ENCODE peak calls at places on chromosomes 6 and 20, in ten cellular contexts. P, J, E, C, W, L, H, Q, A and O are unnamed samples.

GRCh38 chr6:155224031-155224451 is 39.8 kb upstream of the CLDN20 start:
- DNase-seq in P (no peak), J (peak; percentile 60), E (peak; percentile 91), C (peak; percentile 78), W (no peak), L (peak; percentile 6), H (no peak), Q (peak; percentile 94), A (no peak), O (peak; percentile 78)

GRCh38 chr20:9903048-9903651 is 64.3 kb upstream of the PAK5 start:
- DNase-seq in P (no peak), J (peak; percentile 29), E (peak; percentile 28), C (peak; percentile 5), W (no peak), L (peak; percentile 6), H (no peak), Q (peak; percentile 7), A (no peak), O (peak; percentile 15)

GRCh38 chr20:50425076-50425475 is 85.1 kb upstream of the PTPN1 start:
- DNase-seq in P (peak; percentile 77), J (peak; percentile 76), E (peak; percentile 18), C (no peak), W (no peak), L (no peak), H (no peak), Q (no peak), A (no peak), O (peak; percentile 15)

GRCh38 chr6:17066610-17067009 is 35.2 kb upstream of the STMND1 start:
- DNase-seq in P (no peak), J (no peak), E (peak; percentile 2), C (no peak), W (no peak), L (no peak), H (no peak), Q (peak; percentile 17), A (no peak), O (no peak)

GRCh38 chr6:82987951-82988350 is 77.7 kb downstream of the UBE3D start:
- DNase-seq in P (no peak), J (no peak), E (no peak), C (peak; percentile 8), W (no peak), L (no peak), H (no peak), Q (peak; percentile 11), A (no peak), O (no peak)

GRCh38 chr20:24469116-24470030 is at the start of gene SYNDIG1:
- DNase-seq in P (no peak), J (peak; percentile 17), E (no peak), C (peak; percentile 6), W (no peak), L (no peak), H (peak; percentile 38), Q (no peak), A (peak; percentile 30), O (no peak)

GRCh38 chr6:11363881-11364576 is 131.6 kb upstream of the NEDD9 start:
- DNase-seq in P (no peak), J (no peak), E (peak; percentile 40), C (no peak), W (no peak), L (no peak), H (no peak), Q (peak; percentile 51), A (no peak), O (peak; percentile 86)

GRCh38 chr6:101083533-101084172 is 202.5 kb upstream of the ASCC3 start:
- DNase-seq in P (no peak), J (peak; percentile 90), E (no peak), C (peak; percentile 77), W (no peak), L (no peak), H (no peak), Q (peak; percentile 95), A (no peak), O (no peak)

GRCh38 chr6:84072452-84072997 is 39.0 kb downstream of the MRAP2 start:
- DNase-seq in P (no peak), J (no peak), E (no peak), C (no peak), W (no peak), L (no peak), H (no peak), Q (no peak), A (no peak), O (no peak)

GRCh38 chr20:24764027-24764797 is 184.9 kb upstream of the CST7 start:
- DNase-seq in P (no peak), J (no peak), E (no peak), C (no peak), W (no peak), L (no peak), H (no peak), Q (no peak), A (peak; percentile 3), O (no peak)

GRCh38 chr6:49087372-49087771 is 375.7 kb downstream of the MMUT start:
- DNase-seq in P (no peak), J (no peak), E (no peak), C (peak; percentile 16), W (no peak), L (no peak), H (no peak), Q (no peak), A (no peak), O (no peak)

GRCh38 chr6:137099689-137100398 is 55.1 kb upstream of the IL20RA start:
- DNase-seq in P (no peak), J (no peak), E (peak; percentile 41), C (no peak), W (no peak), L (no peak), H (no peak), Q (no peak), A (no peak), O (no peak)

GRCh38 chr20:47688385-47689381 is 96.6 kb downstream of the SULF2 start:
- DNase-seq in P (no peak), J (no peak), E (no peak), C (peak; percentile 18), W (no peak), L (no peak), H (no peak), Q (no peak), A (no peak), O (no peak)

GRCh38 chr20:19510626-19511025 is 247.4 kb upstream of the RIN2 start:
- DNase-seq in P (no peak), J (no peak), E (no peak), C (no peak), W (no peak), L (no peak), H (no peak), Q (no peak), A (no peak), O (no peak)

GRCh38 chr6:79617521-79617941 is 13.6 kb upstream of the SH3BGRL2 start:
- DNase-seq in P (no peak), J (no peak), E (no peak), C (no peak), W (peak; percentile 20), L (no peak), H (no peak), Q (no peak), A (no peak), O (no peak)

GRCh38 chr6:33702345-33702977 is 9.0 kb downstream of the UQCC2 start:
- DNase-seq in P (peak; percentile 55), J (peak; percentile 57), E (peak; percentile 67), C (peak; percentile 69), W (no peak), L (peak; percentile 68), H (no peak), Q (peak; percentile 76), A (no peak), O (peak; percentile 44)

GRCh38 chr6:104941694-104942177 is 15.2 kb upstream of the LIN28B start:
- DNase-seq in P (peak; percentile 27), J (no peak), E (no peak), C (no peak), W (no peak), L (no peak), H (no peak), Q (no peak), A (no peak), O (no peak)

GRCh38 chr20:50052952-50053789 is 59.8 kb downstream of the UBE2V1 start:
- DNase-seq in P (no peak), J (no peak), E (no peak), C (no peak), W (no peak), L (no peak), H (no peak), Q (no peak), A (no peak), O (no peak)

GRCh38 chr6:107821591-107821990 is 2.5 kb downstream of the SCML4 start:
- DNase-seq in P (no peak), J (no peak), E (no peak), C (no peak), W (no peak), L (no peak), H (no peak), Q (no peak), A (no peak), O (no peak)

GRCh38 chr6:138809677-138810076 is 13.8 kb downstream of the ECT2L start:
- DNase-seq in P (no peak), J (no peak), E (no peak), C (no peak), W (no peak), L (no peak), H (no peak), Q (no peak), A (no peak), O (no peak)

GRCh38 chr6:134878136-134878535 is 71.8 kb downstream of the ALDH8A1 start:
- DNase-seq in P (no peak), J (no peak), E (no peak), C (no peak), W (no peak), L (no peak), H (no peak), Q (no peak), A (no peak), O (no peak)

GRCh38 chr6:99349620-99350141 is at the start of gene FAXC:
- DNase-seq in P (peak; percentile 36), J (peak; percentile 44), E (no peak), C (peak; percentile 25), W (peak; percentile 66), L (peak; percentile 15), H (no peak), Q (peak; percentile 25), A (peak; percentile 66), O (peak; percentile 12)
- TF ChIP-seq CTCF in P (peak; percentile 28), J (peak; percentile 31), E (peak; percentile 5), C (no peak), W (peak; percentile 55), L (no peak), H (no peak), Q (no peak), A (peak; percentile 57), O (no peak)

GRCh38 chr20:20548527-20549266 is 163.7 kb downstream of the RALGAPA2 start:
- DNase-seq in P (no peak), J (no peak), E (no peak), C (no peak), W (peak; percentile 16), L (no peak), H (no peak), Q (no peak), A (no peak), O (no peak)
- TF ChIP-seq CTCF in P (no peak), J (no peak), E (no peak), C (no peak), W (no peak), L (no peak), H (no peak), Q (no peak), A (no peak), O (no peak)

GRCh38 chr6:72828904-72829303 is 207.0 kb downstream of the KCNQ5 start:
- DNase-seq in P (no peak), J (no peak), E (no peak), C (no peak), W (no peak), L (no peak), H (no peak), Q (no peak), A (no peak), O (no peak)
- TF ChIP-seq CTCF in P (no peak), J (no peak), E (no peak), C (no peak), W (no peak), L (no peak), H (no peak), Q (no peak), A (no peak), O (no peak)

GRCh38 chr6:167501831-167502385 is 177.0 kb downstream of the TTLL2 start:
- DNase-seq in P (peak; percentile 31), J (peak; percentile 55), E (no peak), C (peak; percentile 29), W (peak; percentile 49), L (no peak), H (no peak), Q (no peak), A (no peak), O (no peak)
- TF ChIP-seq CTCF in P (peak; percentile 51), J (peak; percentile 16), E (no peak), C (peak; percentile 31), W (peak; percentile 53), L (no peak), H (no peak), Q (no peak), A (peak; percentile 54), O (no peak)